ENCODE peak calls at places on chromosome 13, in ten cellular contexts. A, F, K, Y, B, Q, I, L, C and G are unnamed samples.

GRCh38 chr13:45989607-45990006 is 62.9 kb downstream of the ZC3H13 start:
- DNase-seq in Q (no peak), Y (no peak), I (peak; percentile 83), F (no peak), L (no peak), B (no peak), A (no peak), C (no peak), K (peak; percentile 0), G (no peak)

GRCh38 chr13:105083986-105084385 is 1451.5 kb downstream of the EFNB2 start:
- DNase-seq in K (no peak), A (no peak), I (no peak), F (no peak), B (no peak), L (no peak), Y (no peak), C (no peak), Q (no peak), G (no peak)

GRCh38 chr13:20995245-20995829 is 66.0 kb downstream of the LATS2 start:
- DNase-seq in Y (no peak), Q (no peak), F (no peak), A (no peak), B (no peak), K (no peak), C (no peak), L (no peak), I (no peak), G (peak; percentile 34)

GRCh38 chr13:34019870-34020269 is 201.9 kb downstream of the RFC3 start:
- DNase-seq in C (no peak), Y (no peak), K (no peak), I (no peak), L (no peak), F (no peak), Q (no peak), A (no peak), B (no peak), G (no peak)

GRCh38 chr13:79386125-79386822 is 19.8 kb downstream of the RBM26 start:
- DNase-seq in L (no peak), C (no peak), I (no peak), Y (peak; percentile 23), K (no peak), B (no peak), Q (no peak), F (no peak), A (no peak), G (no peak)

GRCh38 chr13:76647550-76647949 is 238.7 kb downstream of the KCTD12 start:
- DNase-seq in F (peak; percentile 28), B (no peak), Q (no peak), I (peak; percentile 36), C (no peak), L (no peak), K (no peak), A (no peak), Y (no peak), G (no peak)

GRCh38 chr13:41389580-41389979 is 67.8 kb upstream of the RGCC start:
- DNase-seq in I (no peak), Y (no peak), A (no peak), C (no peak), L (no peak), K (no peak), Q (no peak), F (no peak), B (no peak), G (no peak)

GRCh38 chr13:40595693-40596092 is 70.7 kb downstream of the FOXO1 start:
- DNase-seq in B (no peak), F (no peak), L (no peak), C (no peak), A (no peak), I (peak; percentile 56), Y (no peak), Q (no peak), K (no peak), G (no peak)

GRCh38 chr13:26498524-26499208 is 58.8 kb upstream of the WASF3 start:
- DNase-seq in I (peak; percentile 60), A (no peak), Y (no peak), B (no peak), Q (no peak), C (no peak), L (no peak), F (peak; percentile 9), K (peak; percentile 42), G (no peak)

GRCh38 chr13:23934481-23934880 is 37.2 kb upstream of the C1QTNF9B start:
- DNase-seq in F (no peak), Y (no peak), L (no peak), I (peak; percentile 93), A (no peak), Q (no peak), K (peak; percentile 46), C (no peak), B (no peak), G (no peak)

GRCh38 chr13:26538363-26539317 is 18.8 kb upstream of the WASF3 start:
- DNase-seq in I (peak; percentile 63), L (no peak), Y (no peak), C (no peak), A (no peak), Q (no peak), F (no peak), B (no peak), K (no peak), G (no peak)

DNA sequence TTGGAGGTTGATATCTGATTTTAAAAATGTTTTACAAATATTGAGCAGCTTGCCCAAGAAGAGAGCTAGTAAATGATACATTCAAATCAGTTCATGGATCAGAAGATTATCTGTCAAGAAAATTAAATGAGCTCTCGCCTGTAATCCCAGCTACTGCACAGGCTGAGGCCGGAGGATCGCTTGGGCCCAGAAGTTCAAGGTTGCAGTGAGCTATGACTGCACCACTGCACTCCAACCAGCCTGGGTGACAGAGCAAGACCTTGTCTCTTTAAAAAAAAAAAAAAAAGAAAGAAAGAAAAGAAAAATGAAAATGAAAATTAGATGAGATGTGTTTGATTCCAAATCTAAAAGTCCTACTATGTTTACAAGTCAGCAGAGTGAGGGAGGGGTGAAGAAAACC is 2.4 kb downstream of the SPART start:
- DNase-seq in C (no peak), F (no peak), Y (no peak), B (no peak), K (no peak), A (no peak), Q (no peak), I (no peak), L (no peak), G (no peak)
- H3K4me3 ChIP-seq in C (no peak overlapping the region), F (peak overlapping the region; percentile 90), Y (no peak overlapping the region), B (no peak overlapping the region), K (no peak overlapping the region), A (no peak overlapping the region), Q (no peak overlapping the region), I (no peak overlapping the region), L (no peak overlapping the region), G (peak overlapping the region; percentile 68)

GRCh38 chr13:113153810-113154748 is 4.4 kb upstream of the PROZ start:
- DNase-seq in I (peak; percentile 72), A (peak; percentile 91), K (peak; percentile 38), B (peak; percentile 87), L (no peak), C (peak; percentile 83), Q (peak; percentile 65), Y (peak; percentile 70), F (peak; percentile 74), G (peak; percentile 76)
- H3K4me3 ChIP-seq in I (peak overlapping the region; percentile 33), A (no peak overlapping the region), K (peak overlapping the region; percentile 47), B (no peak overlapping the region), L (peak overlapping the region; percentile 58), C (peak overlapping the region; percentile 49), Q (peak overlapping the region; percentile 82), Y (peak overlapping the region; percentile 66), F (peak overlapping the region; percentile 75), G (peak overlapping the region; percentile 17)

GRCh38 chr13:47903836-47904235 is 97.2 kb downstream of the SUCLA2 start:
- DNase-seq in A (no peak), Y (no peak), B (no peak), F (peak; percentile 72), L (no peak), I (peak; percentile 49), C (no peak), K (peak; percentile 41), Q (no peak), G (no peak)
- H3K4me3 ChIP-seq in A (no peak overlapping the region), Y (no peak overlapping the region), B (no peak overlapping the region), F (peak overlapping the region; percentile 62), L (no peak overlapping the region), I (no peak overlapping the region), C (peak overlapping the region; percentile 38), K (no peak overlapping the region), Q (peak overlapping the region; percentile 11), G (peak overlapping the region; percentile 33)

DNA sequence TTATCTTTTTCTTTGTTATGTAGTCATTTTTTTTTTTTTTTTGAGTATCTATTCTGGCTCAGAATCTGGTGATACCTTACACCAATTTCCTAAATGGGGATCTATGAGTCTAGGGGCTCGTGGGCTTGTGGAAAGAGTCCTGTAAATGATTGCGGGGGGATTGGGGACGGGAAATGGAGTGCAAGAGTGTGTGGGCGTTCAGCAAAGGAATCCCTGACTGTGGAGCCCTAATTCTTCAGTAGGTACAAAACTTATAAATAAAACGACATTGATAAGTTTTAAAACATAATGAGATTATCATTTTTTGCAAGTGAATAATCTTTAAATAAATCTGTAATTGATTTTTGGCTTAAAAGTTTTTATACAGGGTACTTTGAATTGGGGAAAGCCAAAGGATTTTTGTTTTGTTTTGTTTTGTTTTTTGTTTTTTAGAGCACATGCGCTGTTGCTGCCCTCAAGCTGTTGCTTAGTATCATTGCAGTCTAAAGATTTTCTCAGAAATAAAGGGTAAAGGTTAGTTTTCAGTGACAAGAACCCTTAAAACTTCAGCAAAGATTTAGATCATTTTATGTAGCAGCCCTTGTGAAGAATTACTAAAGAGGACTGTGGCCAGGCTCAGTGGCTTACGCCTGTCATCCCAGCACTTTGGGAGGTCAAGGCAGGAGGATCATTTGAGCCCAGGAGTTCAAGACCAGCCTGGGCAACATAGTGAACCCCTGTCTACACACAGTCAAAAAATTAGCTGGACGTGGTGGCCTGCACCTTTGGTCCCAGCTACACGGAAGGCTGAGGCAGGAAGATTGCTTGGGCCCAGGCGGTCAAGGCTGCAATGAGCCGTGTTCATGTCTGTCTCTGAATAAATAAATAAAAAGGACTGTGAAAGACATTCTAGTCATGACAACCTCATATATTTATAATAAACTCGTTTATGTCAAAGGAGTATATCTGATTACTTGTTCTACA is 1.7 kb downstream of the ERCC5 start:
- DNase-seq in C (no peak), Y (peak; percentile 37), Q (peak; percentile 59), I (peak; percentile 66), B (no peak), K (peak; percentile 11), F (peak; percentile 51), A (no peak), L (no peak), G (no peak)
- H3K4me3 ChIP-seq in C (peak overlapping the region; percentile 96), Y (peak overlapping the region; percentile 97), Q (peak overlapping the region; percentile 99), I (peak overlapping the region; percentile 93), B (no peak overlapping the region), K (peak overlapping the region; percentile 93), F (peak overlapping the region; percentile 92), A (peak overlapping the region; percentile 69), L (peak overlapping the region; percentile 90), G (peak overlapping the region; percentile 99)

GRCh38 chr13:114069376-114070097 is 62.9 kb downstream of the RASA3 start:
- DNase-seq in C (no peak), F (no peak), Y (no peak), L (no peak), B (peak; percentile 56), A (no peak), K (no peak), Q (no peak), I (no peak), G (no peak)
- H3K4me3 ChIP-seq in C (no peak overlapping the region), F (peak overlapping the region; percentile 7), Y (no peak overlapping the region), L (no peak overlapping the region), B (no peak overlapping the region), A (no peak overlapping the region), K (no peak overlapping the region), Q (no peak overlapping the region), I (no peak overlapping the region), G (no peak overlapping the region)